ENCODE peak calls at places on chromosomes 6 and 20, in nine cellular contexts. M, W, S, U, E, A, T, L and X are unnamed samples.
A peak's percentile ranks its signal among the peaks of the same experiment; 100 is the strongest.

GRCh38 chr6:157381631-157382621 is 936 bp downstream of the ZDHHC14 start:
- DNase-seq in E (peak; percentile 77), U (peak; percentile 76), W (peak; percentile 21), A (peak; percentile 61), L (peak; percentile 81), T (peak; percentile 41), M (peak; percentile 31), S (no peak), X (peak; percentile 55)

GRCh38 chr6:143940011-143940597 is 68.0 kb downstream of the PLAGL1 start:
- DNase-seq in A (peak; percentile 54), U (peak; percentile 59), W (peak; percentile 58), T (peak; percentile 63), L (peak; percentile 63), S (peak; percentile 62), E (peak; percentile 73), M (peak; percentile 66), X (peak; percentile 78)

GRCh38 chr20:62405108-62405980 is 1.7 kb downstream of the CABLES2 start:
- DNase-seq in L (peak; percentile 87), M (peak; percentile 41), T (no peak), E (peak; percentile 74), S (no peak), A (peak; percentile 83), U (peak; percentile 54), W (no peak), X (peak; percentile 76)

GRCh38 chr20:44247676-44248419 is 740 bp downstream of the GDAP1L1 start:
- DNase-seq in U (peak; percentile 46), M (no peak), A (peak; percentile 94), S (no peak), T (no peak), L (peak; percentile 69), W (peak; percentile 16), E (peak; percentile 78), X (peak; percentile 93)

GRCh38 chr6:114172861-114173260 is 170.0 kb downstream of the HS3ST5 start:
- DNase-seq in E (no peak), L (no peak), U (no peak), W (no peak), M (no peak), T (no peak), S (no peak), A (no peak), X (no peak)

GRCh38 chr6:135227349-135227748 is 46.2 kb downstream of the MYB start:
- DNase-seq in W (peak; percentile 17), M (peak; percentile 13), U (no peak), L (no peak), S (no peak), A (no peak), T (no peak), E (no peak), X (no peak)

GRCh38 chr6:155196891-155197290 is 66.9 kb upstream of the CLDN20 start:
- DNase-seq in M (no peak), T (no peak), E (no peak), A (no peak), S (no peak), U (no peak), W (no peak), L (no peak), X (no peak)

GRCh38 chr6:111478749-111479148 is 4.3 kb downstream of the REV3L start:
- DNase-seq in M (peak; percentile 57), T (peak; percentile 74), A (peak; percentile 88), W (peak; percentile 65), E (peak; percentile 40), L (no peak), S (peak; percentile 35), U (peak; percentile 78), X (peak; percentile 95)

GRCh38 chr20:1127840-1128239 is 9.4 kb downstream of the PSMF1 start:
- DNase-seq in L (no peak), A (no peak), M (peak; percentile 35), W (no peak), T (no peak), U (no peak), S (no peak), E (no peak), X (no peak)

GRCh38 chr20:278607-279571 is 11.7 kb downstream of the C20orf96 start:
- DNase-seq in T (no peak), W (no peak), M (no peak), E (no peak), U (peak; percentile 77), A (peak; percentile 33), L (no peak), S (no peak), X (peak; percentile 90)

GRCh38 chr20:56627122-56628014 is 1.7 kb upstream of the TFAP2C start:
- DNase-seq in M (no peak), L (peak; percentile 26), W (no peak), A (peak; percentile 40), E (no peak), T (no peak), U (no peak), S (no peak), X (peak; percentile 35)

GRCh38 chr6:132412656-132413500 is 11.6 kb upstream of the MOXD1 start:
- DNase-seq in W (no peak), U (peak; percentile 83), A (no peak), E (no peak), M (no peak), T (no peak), L (no peak), S (no peak), X (no peak)
- H3K4me3 ChIP-seq in W (no peak overlapping the region), U (peak overlapping the region; percentile 37), A (no peak overlapping the region), E (no peak overlapping the region), M (no peak overlapping the region), T (no peak overlapping the region), L (no peak overlapping the region), S (no peak overlapping the region), X (no peak overlapping the region)

DNA sequence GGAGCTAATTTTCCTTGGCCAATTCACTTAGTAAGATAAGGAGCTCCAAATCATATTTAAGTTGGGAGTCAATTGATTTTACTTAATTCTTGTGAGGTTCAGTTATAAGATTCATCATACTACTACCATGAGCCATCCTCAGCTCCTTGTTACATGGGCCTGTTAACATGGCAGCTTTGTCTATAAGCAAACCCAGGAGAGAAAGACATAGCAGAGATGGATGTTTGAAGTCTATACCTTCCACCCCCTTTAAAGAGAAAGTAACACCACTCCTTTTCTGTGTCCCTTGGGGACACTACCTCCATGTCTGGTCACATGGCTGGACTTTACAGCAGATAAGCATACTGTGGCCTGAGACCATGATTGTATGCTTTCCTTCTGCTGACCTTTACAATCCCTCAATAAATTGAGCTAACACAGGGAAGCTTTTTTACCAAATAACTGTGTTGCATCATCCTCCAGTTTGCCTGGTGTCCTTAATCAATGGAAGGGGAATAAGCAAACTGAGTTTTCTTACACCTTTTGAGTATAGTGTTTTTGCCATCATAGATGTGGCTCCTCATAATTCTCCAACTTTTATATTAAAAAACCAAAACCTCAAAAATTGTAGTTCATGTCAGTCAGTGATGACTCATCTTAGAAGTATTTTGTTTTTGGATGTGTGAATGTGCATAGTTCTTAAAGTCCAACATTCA is 9.8 kb upstream of the ZNFX1 start:
- DNase-seq in L (no peak), U (peak; percentile 68), E (no peak), M (peak; percentile 73), S (no peak), A (no peak), T (no peak), W (no peak), X (no peak)
- TF ChIP-seq EZH2phosphoT487 in L (no peak), U (no peak), E (no peak), M (no peak), S (no peak), A (no peak), T (no peak), W (no peak), X (no peak)

DNA sequence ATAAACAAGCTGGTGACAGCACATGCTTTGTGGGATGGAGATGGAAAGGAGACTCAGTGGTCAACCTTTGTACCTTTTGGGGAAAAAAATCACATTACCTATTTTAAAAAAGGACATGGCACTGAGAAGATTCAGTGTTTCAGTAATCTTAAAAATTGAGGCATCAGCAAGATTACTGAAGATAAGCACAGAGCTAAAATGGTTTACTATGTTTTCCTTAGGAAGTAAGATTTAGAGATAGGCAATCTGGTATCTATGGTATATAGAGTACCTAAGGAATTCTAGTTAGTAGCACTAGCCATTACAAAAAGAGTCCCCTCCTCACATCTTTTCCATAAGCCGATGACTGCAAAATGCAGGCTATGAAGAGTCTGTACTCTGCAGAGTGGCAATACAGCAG is 35.7 kb downstream of the TOMM6 start:
- DNase-seq in S (no peak), U (no peak), E (no peak), M (no peak), W (no peak), T (no peak), A (no peak), L (no peak), X (no peak)
- H3K27ac ChIP-seq in S (no peak overlapping the region), U (no peak overlapping the region), E (no peak overlapping the region), M (no peak overlapping the region), W (no peak overlapping the region), T (no peak overlapping the region), A (no peak overlapping the region), L (no peak overlapping the region), X (no peak overlapping the region)

GRCh38 chr6:136767583-136768307 is 24.5 kb downstream of the MAP3K5 start:
- DNase-seq in T (no peak), U (no peak), E (no peak), L (no peak), W (no peak), M (no peak), A (no peak), S (no peak), X (no peak)
- H3K4me3 ChIP-seq in T (peak overlapping the region; percentile 30), U (no peak overlapping the region), E (no peak overlapping the region), L (no peak overlapping the region), W (no peak overlapping the region), M (no peak overlapping the region), A (no peak overlapping the region), S (no peak overlapping the region), X (no peak overlapping the region)

GRCh38 chr6:42269974-42270510 is 52.4 kb upstream of the MRPS10 start:
- DNase-seq in A (no peak), U (no peak), W (peak; percentile 90), M (no peak), L (no peak), S (no peak), T (no peak), E (no peak), X (no peak)
- TF ChIP-seq EZH2phosphoT487 in A (no peak), U (no peak), W (no peak), M (no peak), L (no peak), S (no peak), T (no peak), E (no peak), X (no peak)

GRCh38 chr6:73030257-73030656 is 195.0 kb downstream of the KHDC1L start:
- DNase-seq in M (peak; percentile 74), A (no peak), T (no peak), E (no peak), U (no peak), S (no peak), L (no peak), W (peak; percentile 42), X (no peak)

GRCh38 chr6:73036689-73037088 is 188.6 kb downstream of the KHDC1L start:
- DNase-seq in L (no peak), S (no peak), M (no peak), W (no peak), T (no peak), A (no peak), U (no peak), E (no peak), X (no peak)

GRCh38 chr6:73028893-73029450 is 196.3 kb downstream of the KHDC1L start:
- DNase-seq in S (no peak), T (no peak), A (no peak), M (peak; percentile 50), L (no peak), E (no peak), W (no peak), U (no peak), X (no peak)

GRCh38 chr6:73031094-73031782 is 194.1 kb downstream of the KHDC1L start:
- DNase-seq in U (no peak), W (no peak), E (no peak), S (no peak), M (no peak), T (no peak), A (no peak), L (no peak), X (no peak)

GRCh38 chr6:73032586-73032985 is 192.7 kb downstream of the KHDC1L start:
- DNase-seq in A (no peak), U (peak; percentile 74), M (peak; percentile 85), T (no peak), L (no peak), S (peak; percentile 12), W (no peak), E (no peak), X (no peak)
- H3K27ac ChIP-seq in A (no peak overlapping the region), U (peak overlapping the region; percentile 21), M (peak overlapping the region; percentile 99), T (no peak overlapping the region), L (no peak overlapping the region), S (no peak overlapping the region), W (no peak overlapping the region), E (no peak overlapping the region), X (no peak overlapping the region)